ENCODE peak calls at places on chromosomes 4 and X, in five cellular contexts. Z, R, H, Y and M are unnamed samples.

GRCh38 chr4:107823870-107824366 is 814 bp upstream of the SGMS2 start:
- DNase-seq in Y (peak; percentile 39), H (no peak), R (no peak), Z (peak; percentile 83), M (no peak)

GRCh38 chrX:49988128-49988527 is 65.7 kb downstream of the CLCN5 start:
- DNase-seq in R (no peak), Y (no peak), Z (no peak), H (no peak), M (no peak)

GRCh38 chr4:158578476-158578875 is 56.8 kb downstream of the RXFP1 start:
- DNase-seq in H (peak; percentile 4), Y (no peak), Z (peak; percentile 13), R (peak; percentile 51), M (no peak)

GRCh38 chr4:157045507-157046127 is 30.3 kb upstream of the GLRB start:
- DNase-seq in Y (no peak), R (peak; percentile 80), H (peak; percentile 81), Z (peak; percentile 70), M (peak; percentile 17)

GRCh38 chrX:153878969-153879653 is 6.9 kb downstream of the L1CAM start:
- DNase-seq in H (no peak), Y (no peak), R (no peak), Z (no peak), M (no peak)

GRCh38 chr4:118911162-118911791 is 22.6 kb downstream of the SYNPO2 start:
- DNase-seq in R (peak; percentile 78), H (no peak), Y (no peak), Z (no peak), M (no peak)

GRCh38 chrX:48938721-48939416 is 18.5 kb downstream of the OTUD5 start:
- DNase-seq in Y (no peak), R (no peak), H (no peak), Z (no peak), M (no peak)

GRCh38 chr4:17128268-17128667 is 229.8 kb upstream of the LDB2 start:
- DNase-seq in Y (no peak), H (no peak), Z (no peak), R (peak; percentile 44), M (no peak)

GRCh38 chr4:183987529-183987946 is 82.4 kb downstream of the STOX2 start:
- DNase-seq in R (peak; percentile 91), Y (no peak), H (peak; percentile 97), Z (peak; percentile 92), M (peak; percentile 60)

GRCh38 chr4:114512595-114513295 is 85.9 kb upstream of the UGT8 start:
- DNase-seq in H (peak; percentile 2), Z (no peak), R (no peak), Y (no peak), M (no peak)

GRCh38 chr4:25457053-25457715 is 80.1 kb downstream of the ANAPC4 start:
- DNase-seq in R (peak; percentile 36), Z (no peak), H (peak; percentile 44), Y (no peak), M (no peak)

GRCh38 chrX:41909068-41909467 is 14.3 kb downstream of the CASK start:
- DNase-seq in Z (no peak), H (no peak), Y (no peak), R (no peak), M (no peak)

GRCh38 chrX:440636-441035 is 53.9 kb upstream of the PPP2R3B start:
- DNase-seq in Z (no peak), Y (no peak), H (no peak), R (no peak), M (no peak)

GRCh38 chr4:73599182-73599581 is 21.1 kb downstream of the RASSF6 start:
- DNase-seq in Z (peak; percentile 89), Y (no peak), R (peak; percentile 73), H (peak; percentile 90), M (no peak)

GRCh38 chrX:32966956-32967355 is 244.4 kb downstream of the DMD start:
- DNase-seq in Y (no peak), Z (no peak), H (no peak), R (no peak), M (no peak)

GRCh38 chr4:136900706-136901105 is 631.6 kb downstream of the PCDH18 start:
- DNase-seq in Z (no peak), R (no peak), H (peak; percentile 9), Y (no peak), M (no peak)

GRCh38 chr4:3476936-3477749 is 14.0 kb downstream of the DOK7 start:
- DNase-seq in Z (no peak), R (no peak), H (no peak), Y (no peak), M (no peak)

GRCh38 chrX:153061732-153062131 is 5.5 kb downstream of the PNMA3 start:
- DNase-seq in H (peak; percentile 41), Y (no peak), R (peak; percentile 55), Z (no peak), M (no peak)

GRCh38 chrX:373641-374471 is 12.9 kb downstream of the PPP2R3B start:
- DNase-seq in Y (no peak), R (peak; percentile 27), H (peak; percentile 42), Z (peak; percentile 49), M (peak; percentile 52)

GRCh38 chrX:70087857-70088256 is 25.6 kb downstream of the OTUD6A start:
- DNase-seq in H (peak; percentile 17), Z (no peak), Y (no peak), R (peak; percentile 40), M (no peak)

GRCh38 chrX:49166914-49167739 is 4.6 kb downstream of the MAGIX start:
- DNase-seq in Z (no peak), R (peak; percentile 73), Y (no peak), H (peak; percentile 84), M (no peak)

GRCh38 chrX:138938003-138938402 is 226.5 kb upstream of the FGF13 start:
- DNase-seq in Y (no peak), Z (no peak), H (no peak), R (no peak), M (no peak)

GRCh38 chrX:39477438-39478120 is 620.2 kb downstream of the BCOR start:
- DNase-seq in H (peak; percentile 81), Y (peak; percentile 2), R (no peak), Z (peak; percentile 87), M (no peak)

GRCh38 chr4:148574066-148574465 is 131.9 kb upstream of the NR3C2 start:
- DNase-seq in Y (no peak), R (no peak), H (no peak), Z (peak; percentile 82), M (no peak)

GRCh38 chr4:119493419-119493818 is 135.2 kb downstream of the PDE5A start:
- DNase-seq in Z (peak; percentile 5), Y (no peak), H (no peak), R (no peak), M (no peak)

GRCh38 chr4:83625807-83626206 is 89.9 kb downstream of the GPAT3 start:
- DNase-seq in Y (no peak), R (no peak), Z (no peak), H (no peak), M (no peak)

GRCh38 chr4:48602222-48602621 is 112.2 kb downstream of the ZAR1 start:
- DNase-seq in Y (no peak), H (peak; percentile 46), Z (peak; percentile 62), R (peak; percentile 75), M (no peak)

GRCh38 chr4:170305627-170306026 is 215.9 kb upstream of the AADAT start:
- DNase-seq in H (no peak), R (no peak), Z (no peak), Y (no peak), M (no peak)

GRCh38 chr4:85209161-85209560 is 242.7 kb upstream of the WDFY3 start:
- DNase-seq in Z (peak; percentile 3), Y (no peak), R (no peak), H (no peak), M (no peak)

GRCh38 chr4:23068756-23069155 is 376.0 kb downstream of the GBA3 start:
- DNase-seq in R (no peak), Z (no peak), H (no peak), Y (no peak), M (no peak)

GRCh38 chr4:786861-787300 is 39.0 kb downstream of the CPLX1 start:
- DNase-seq in Z (no peak), R (no peak), Y (no peak), H (no peak), M (no peak)

GRCh38 chr4:787561-787981 is 38.4 kb downstream of the CPLX1 start:
- DNase-seq in R (no peak), H (no peak), Y (no peak), Z (no peak), M (no peak)

GRCh38 chr4:786074-786741 is 39.7 kb downstream of the CPLX1 start:
- DNase-seq in Z (no peak), R (no peak), H (no peak), Y (no peak), M (no peak)

GRCh38 chr4:784401-785331 is 41.3 kb downstream of the CPLX1 start:
- DNase-seq in R (no peak), H (no peak), Y (no peak), Z (no peak), M (no peak)

GRCh38 chr4:785332-786073 is 40.4 kb downstream of the CPLX1 start:
- DNase-seq in Z (no peak), Y (peak; percentile 58), R (no peak), H (no peak), M (no peak)
- H2AFZ ChIP-seq in Z (no peak overlapping the region), Y (no peak overlapping the region), R (no peak overlapping the region), H (peak overlapping the region; percentile 14), M (peak overlapping the region; percentile 72)

GRCh38 chr4:94406668-94407437 is 44.9 kb upstream of the PDLIM5 start:
- DNase-seq in Y (peak; percentile 19), R (peak; percentile 88), H (peak; percentile 81), Z (peak; percentile 95), M (peak; percentile 61)
- H3K4me3 ChIP-seq in Y (no peak overlapping the region), R (no peak overlapping the region), H (no peak overlapping the region), Z (no peak overlapping the region), M (no peak overlapping the region)

GRCh38 chrX:124646403-124646802 is 300.0 kb downstream of the SH2D1A start:
- DNase-seq in R (no peak), Z (no peak), Y (no peak), H (no peak), M (no peak)

DNA sequence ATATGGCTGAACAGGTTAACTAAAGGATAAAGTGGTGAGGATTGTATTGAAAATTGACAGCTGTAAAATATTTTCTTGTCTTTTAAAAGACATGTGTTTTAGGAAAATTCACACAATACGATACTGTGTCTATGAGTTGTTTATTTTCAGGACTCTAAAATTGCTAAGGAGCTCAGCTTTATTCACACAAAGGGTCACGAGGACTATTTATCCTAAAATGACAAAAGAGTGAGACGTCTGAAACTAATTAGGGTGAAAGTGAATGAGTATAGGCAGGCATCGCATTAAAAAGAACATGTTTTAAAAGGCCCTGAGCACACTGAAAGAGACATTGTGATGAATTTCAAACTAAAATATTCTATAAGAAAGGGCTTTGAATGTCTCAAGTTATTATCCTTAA is 304.7 kb downstream of the SH2D1A start:
- DNase-seq in H (no peak), Y (no peak), R (no peak), Z (no peak), M (no peak)
- H3K4ac ChIP-seq in H (no peak overlapping the region), Y (no peak overlapping the region), R (no peak overlapping the region), Z (no peak overlapping the region), M (no peak overlapping the region)

GRCh38 chr4:188934320-188934975 is 795.2 kb downstream of the TRIML1 start:
- DNase-seq in Y (no peak), H (peak; percentile 39), R (peak; percentile 81), Z (no peak), M (no peak)
- H2AFZ ChIP-seq in Y (no peak overlapping the region), H (no peak overlapping the region), R (no peak overlapping the region), Z (no peak overlapping the region), M (no peak overlapping the region)